ENCODE peak calls at places on chromosomes 16 and 17, in five cellular contexts. P, H, L, G and X are unnamed samples.

GRCh38 chr16:12324152-12324551 is 347.6 kb downstream of the SNX29 start:
- DNase-seq in G (no peak), P (no peak), H (no peak), L (no peak), X (no peak)

GRCh38 chr16:49488740-49489525 is 115.3 kb downstream of the C16orf78 start:
- DNase-seq in H (no peak), G (peak; percentile 58), L (no peak), P (no peak), X (no peak)

GRCh38 chr16:14559809-14560227 is 70.2 kb downstream of the PARN start:
- DNase-seq in P (no peak), H (no peak), L (no peak), G (peak; percentile 79), X (no peak)

GRCh38 chr17:4739122-4740024 is at the start of the genes CXCL16 and ZMYND15:
- DNase-seq in P (peak; percentile 52), L (no peak), G (peak; percentile 88), H (peak; percentile 61), X (no peak)

GRCh38 chr17:54944796-54945195 is 23.7 kb downstream of the COX11 start:
- DNase-seq in G (no peak), L (no peak), P (no peak), H (no peak), X (no peak)

GRCh38 chr16:75820672-75821071 is 94.4 kb upstream of the CPHXL start:
- DNase-seq in G (no peak), L (no peak), H (no peak), P (no peak), X (no peak)

GRCh38 chr16:26158142-26158759 is 466.5 kb downstream of the HS3ST4 start:
- DNase-seq in L (no peak), H (no peak), P (no peak), G (no peak), X (no peak)

GRCh38 chr17:78623541-78623940 is 46.3 kb upstream of the DNAH17 start:
- DNase-seq in G (no peak), H (no peak), L (no peak), P (no peak), X (no peak)

GRCh38 chr16:57194512-57194911 is 8.4 kb downstream of the RSPRY1 start:
- DNase-seq in P (no peak), H (no peak), G (no peak), L (no peak), X (no peak)

GRCh38 chr17:4130715-4131114 is 12.1 kb downstream of the ZZEF1 start:
- DNase-seq in G (no peak), P (no peak), L (no peak), H (no peak), X (no peak)

GRCh38 chr17:22233382-22233781 is 541.1 kb downstream of the KCNJ18 start:
- DNase-seq in H (no peak), P (no peak), L (no peak), G (no peak), X (no peak)

GRCh38 chr17:16980813-16981731 is 9.2 kb upstream of the TNFRSF13B start:
- DNase-seq in H (no peak), L (no peak), P (no peak), G (no peak), X (no peak)

GRCh38 chr17:54452666-54453348 is 447.8 kb upstream of the TOM1L1 start:
- DNase-seq in G (no peak), L (no peak), H (no peak), P (no peak), X (no peak)

GRCh38 chr17:55448681-55449080 is 27.0 kb upstream of the MMD start:
- DNase-seq in L (no peak), H (no peak), G (no peak), P (no peak), X (no peak)

GRCh38 chr17:79399610-79400144 is 211.2 kb downstream of the RBFOX3 start:
- DNase-seq in P (no peak), L (no peak), G (no peak), H (no peak), X (no peak)

GRCh38 chr17:59383893-59384292 is 52.4 kb downstream of the YPEL2 start:
- DNase-seq in G (no peak), H (no peak), L (no peak), P (no peak), X (no peak)
- H3K27ac ChIP-seq in G (no peak overlapping the region), H (no peak overlapping the region), L (no peak overlapping the region), P (peak overlapping the region; percentile 66), X (peak overlapping the region; percentile 75)

DNA sequence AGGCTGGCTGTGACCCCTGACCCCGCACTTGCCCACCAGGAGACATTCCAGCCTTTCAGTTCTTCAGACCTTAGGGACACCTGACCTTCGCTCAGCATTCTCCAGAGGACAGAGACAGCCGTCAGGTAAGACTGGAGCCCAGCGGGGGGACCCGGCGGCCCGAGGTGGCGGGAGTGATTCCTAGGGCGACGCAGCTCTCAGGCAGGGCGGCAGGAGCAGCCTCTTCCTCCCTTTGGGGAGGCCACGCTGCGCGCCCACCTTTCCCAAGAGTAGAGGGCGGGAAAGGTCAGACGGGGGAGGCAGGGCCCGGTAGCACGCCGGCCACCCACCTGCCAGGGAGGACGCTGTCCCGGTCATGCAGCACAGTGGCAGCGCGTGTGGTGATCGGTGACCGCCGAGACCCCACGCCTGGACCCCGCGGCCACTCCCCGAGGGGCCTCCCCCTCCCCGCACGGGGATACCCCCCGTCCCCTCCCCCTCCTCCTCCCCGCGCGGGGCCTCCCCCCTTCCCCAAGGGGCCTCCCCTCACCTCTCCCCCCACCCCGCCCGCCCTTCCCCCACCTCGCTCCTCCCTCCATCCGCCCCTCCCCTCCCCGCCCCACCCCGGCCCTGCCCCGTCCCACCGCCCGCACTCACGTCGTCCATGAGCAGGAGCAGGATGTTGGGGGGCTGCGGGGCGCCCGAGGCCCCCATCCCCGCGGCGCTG is 472 bp downstream of the GALNS start:
- DNase-seq in P (no peak), H (no peak), G (peak; percentile 71), L (no peak), X (no peak)
- H3K27ac ChIP-seq in P (peak overlapping the region; percentile 92), H (peak overlapping the region; percentile 67), G (peak overlapping the region; percentile 92), L (peak overlapping the region; percentile 64), X (peak overlapping the region; percentile 50)

GRCh38 chr16:78987676-78988075 is 612.9 kb downstream of the MAF start:
- DNase-seq in P (no peak), L (no peak), G (no peak), H (no peak), X (no peak)
- H3K27ac ChIP-seq in P (no peak overlapping the region), L (no peak overlapping the region), G (no peak overlapping the region), H (no peak overlapping the region), X (no peak overlapping the region)

GRCh38 chr17:39703913-39704312 is 4.0 kb downstream of the ERBB2 start:
- DNase-seq in G (no peak), L (no peak), P (no peak), H (no peak), X (no peak)
- H3K27ac ChIP-seq in G (no peak overlapping the region), L (peak overlapping the region; percentile 53), P (peak overlapping the region; percentile 90), H (no peak overlapping the region), X (no peak overlapping the region)

GRCh38 chr17:38917259-38917658 is 8.2 kb upstream of the LASP1NB start:
- DNase-seq in G (no peak), H (no peak), P (no peak), L (no peak), X (no peak)
- H3K27ac ChIP-seq in G (no peak overlapping the region), H (no peak overlapping the region), P (peak overlapping the region; percentile 14), L (no peak overlapping the region), X (no peak overlapping the region)

GRCh38 chr17:45171338-45172231 is 9.9 kb downstream of the HEXIM2 start:
- DNase-seq in G (peak; percentile 71), H (no peak), L (no peak), P (no peak), X (no peak)

GRCh38 chr17:45172232-45172540 is 10.5 kb downstream of the HEXIM2 start:
- DNase-seq in G (no peak), L (no peak), P (no peak), H (no peak), X (no peak)

GRCh38 chr17:45177563-45177962 is 15.9 kb downstream of the HEXIM2 start:
- DNase-seq in L (no peak), G (no peak), P (no peak), H (no peak), X (no peak)

GRCh38 chr17:45172541-45173286 is 11.0 kb downstream of the HEXIM2 start:
- DNase-seq in G (peak; percentile 77), P (peak; percentile 61), H (no peak), L (peak; percentile 28), X (peak; percentile 76)

DNA sequence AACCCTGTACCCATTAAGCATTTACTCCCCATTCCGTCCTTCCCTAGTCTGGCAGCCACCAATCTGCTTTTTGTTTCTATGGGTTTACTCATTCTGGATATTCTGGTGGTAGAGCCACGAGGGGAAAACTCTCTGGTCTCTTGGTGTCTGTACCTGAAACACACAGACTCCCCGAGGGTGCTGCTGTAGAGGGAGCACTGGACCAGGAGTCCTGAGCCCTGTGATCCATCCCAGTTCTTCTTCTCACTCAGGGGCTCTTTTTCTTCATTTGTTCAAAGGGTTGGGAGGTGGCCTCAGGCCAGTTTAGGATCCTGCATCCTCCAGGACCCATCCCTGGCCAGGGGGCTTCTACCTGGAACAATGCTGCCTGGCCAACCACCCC is 14.1 kb downstream of the HEXIM2 start:
- DNase-seq in P (no peak), L (no peak), H (no peak), G (no peak), X (no peak)
- H3K27ac ChIP-seq in P (no peak overlapping the region), L (no peak overlapping the region), H (no peak overlapping the region), G (peak overlapping the region; percentile 47), X (no peak overlapping the region)